ENCODE peak calls at places on chromosome 6, in nine cellular contexts. One of them, this sample, is unnamed.

GRCh38 chr6:2744206-2744771 is 6.4 kb downstream of the MYLK4 start:
- DNase-seq in OCI-LY7: no peak
- DNase-seq in tibial nerve: no peak
- DNase-seq in suprapubic skin: no peak
- DNase-seq in uterus: no peak
- DNase-seq in dorsolateral prefrontal cortex: peak
- DNase-seq in GM12864: no peak
- DNase-seq in HFF-Myc: no peak
- DNase-seq in pancreas: peak
- DNase-seq in this sample: peak

GRCh38 chr6:113190170-113190569 is 667.0 kb upstream of the MARCKS start:
- DNase-seq in OCI-LY7: no peak
- DNase-seq in tibial nerve: no peak
- DNase-seq in suprapubic skin: no peak
- DNase-seq in uterus: no peak
- DNase-seq in dorsolateral prefrontal cortex: no peak
- DNase-seq in GM12864: no peak
- DNase-seq in HFF-Myc: no peak
- DNase-seq in pancreas: no peak
- DNase-seq in this sample: no peak

GRCh38 chr6:38755207-38755606 is 40.1 kb downstream of the DNAH8 start:
- DNase-seq in OCI-LY7: no peak
- DNase-seq in tibial nerve: no peak
- DNase-seq in suprapubic skin: no peak
- DNase-seq in uterus: no peak
- DNase-seq in dorsolateral prefrontal cortex: no peak
- DNase-seq in GM12864: no peak
- DNase-seq in HFF-Myc: no peak
- DNase-seq in pancreas: no peak
- DNase-seq in this sample: no peak

GRCh38 chr6:392441-393390 is 1.2 kb downstream of the IRF4 start:
- DNase-seq in OCI-LY7: peak
- DNase-seq in tibial nerve: no peak
- DNase-seq in suprapubic skin: peak
- DNase-seq in uterus: no peak
- DNase-seq in dorsolateral prefrontal cortex: no peak
- DNase-seq in GM12864: no peak
- DNase-seq in HFF-Myc: no peak
- DNase-seq in pancreas: no peak
- DNase-seq in this sample: no peak

GRCh38 chr6:215335-216034 is 76.8 kb upstream of the DUSP22 start:
- DNase-seq in OCI-LY7: peak
- DNase-seq in tibial nerve: no peak
- DNase-seq in suprapubic skin: no peak
- DNase-seq in uterus: no peak
- DNase-seq in dorsolateral prefrontal cortex: no peak
- DNase-seq in GM12864: no peak
- DNase-seq in HFF-Myc: no peak
- DNase-seq in pancreas: no peak
- DNase-seq in this sample: no peak

GRCh38 chr6:46606318-46606717 is 46.3 kb downstream of the CYP39A1 start:
- DNase-seq in OCI-LY7: no peak
- DNase-seq in tibial nerve: no peak
- DNase-seq in suprapubic skin: no peak
- DNase-seq in uterus: no peak
- DNase-seq in dorsolateral prefrontal cortex: no peak
- DNase-seq in GM12864: no peak
- DNase-seq in HFF-Myc: no peak
- DNase-seq in pancreas: no peak
- DNase-seq in this sample: no peak

GRCh38 chr6:1388927-1389790 is at the start of gene FOXF2:
- DNase-seq in OCI-LY7: no peak
- DNase-seq in tibial nerve: no peak
- DNase-seq in suprapubic skin: no peak
- DNase-seq in uterus: no peak
- DNase-seq in dorsolateral prefrontal cortex: no peak
- DNase-seq in GM12864: no peak
- DNase-seq in HFF-Myc: no peak
- DNase-seq in pancreas: no peak
- DNase-seq in this sample: no peak

GRCh38 chr6:149473080-149474052 is 11.4 kb downstream of the ZC3H12D start:
- DNase-seq in OCI-LY7: peak
- DNase-seq in tibial nerve: no peak
- DNase-seq in suprapubic skin: no peak
- DNase-seq in uterus: no peak
- DNase-seq in dorsolateral prefrontal cortex: no peak
- DNase-seq in GM12864: no peak
- DNase-seq in HFF-Myc: no peak
- DNase-seq in pancreas: no peak
- DNase-seq in this sample: peak

DNA sequence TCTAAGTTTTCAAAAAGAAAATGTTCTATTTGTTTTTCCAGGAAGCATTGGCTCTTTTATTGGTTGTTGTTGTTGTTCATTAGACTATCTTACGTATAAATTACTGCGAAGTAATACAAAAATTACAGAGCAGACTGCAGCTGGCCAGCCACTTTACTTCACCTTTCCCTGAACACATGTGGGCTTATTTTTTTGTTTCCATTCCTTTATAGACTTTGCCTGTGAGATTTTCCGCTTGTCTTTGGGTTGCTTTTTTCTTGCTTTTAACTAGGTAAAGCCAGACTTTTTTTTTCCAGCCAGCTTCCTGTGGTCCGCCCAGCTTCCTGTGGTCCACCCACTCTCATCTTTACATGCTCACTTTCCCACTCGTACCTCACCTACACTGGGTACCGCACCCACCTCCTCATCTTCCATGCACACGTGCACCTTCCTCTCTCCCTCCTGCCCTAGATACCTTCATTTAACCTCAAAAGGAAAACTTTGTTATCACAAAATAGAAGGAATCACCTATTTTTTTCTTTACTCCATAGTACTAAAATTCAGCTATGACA is 79.0 kb downstream of the IPCEF1 start:
- DNase-seq in OCI-LY7: no peak
- DNase-seq in tibial nerve: no peak
- DNase-seq in suprapubic skin: no peak
- DNase-seq in uterus: no peak
- DNase-seq in dorsolateral prefrontal cortex: no peak
- DNase-seq in GM12864: no peak
- DNase-seq in HFF-Myc: no peak
- DNase-seq in pancreas: no peak
- DNase-seq in this sample: no peak
- TF ChIP-seq CTCF in OCI-LY7: peak
- TF ChIP-seq CTCF in tibial nerve: no peak
- TF ChIP-seq CTCF in suprapubic skin: no peak
- TF ChIP-seq CTCF in uterus: no peak
- TF ChIP-seq CTCF in dorsolateral prefrontal cortex: no peak
- TF ChIP-seq CTCF in GM12864: no peak
- TF ChIP-seq CTCF in HFF-Myc: no peak
- TF ChIP-seq CTCF in pancreas: no peak
- TF ChIP-seq CTCF in this sample: no peak

DNA sequence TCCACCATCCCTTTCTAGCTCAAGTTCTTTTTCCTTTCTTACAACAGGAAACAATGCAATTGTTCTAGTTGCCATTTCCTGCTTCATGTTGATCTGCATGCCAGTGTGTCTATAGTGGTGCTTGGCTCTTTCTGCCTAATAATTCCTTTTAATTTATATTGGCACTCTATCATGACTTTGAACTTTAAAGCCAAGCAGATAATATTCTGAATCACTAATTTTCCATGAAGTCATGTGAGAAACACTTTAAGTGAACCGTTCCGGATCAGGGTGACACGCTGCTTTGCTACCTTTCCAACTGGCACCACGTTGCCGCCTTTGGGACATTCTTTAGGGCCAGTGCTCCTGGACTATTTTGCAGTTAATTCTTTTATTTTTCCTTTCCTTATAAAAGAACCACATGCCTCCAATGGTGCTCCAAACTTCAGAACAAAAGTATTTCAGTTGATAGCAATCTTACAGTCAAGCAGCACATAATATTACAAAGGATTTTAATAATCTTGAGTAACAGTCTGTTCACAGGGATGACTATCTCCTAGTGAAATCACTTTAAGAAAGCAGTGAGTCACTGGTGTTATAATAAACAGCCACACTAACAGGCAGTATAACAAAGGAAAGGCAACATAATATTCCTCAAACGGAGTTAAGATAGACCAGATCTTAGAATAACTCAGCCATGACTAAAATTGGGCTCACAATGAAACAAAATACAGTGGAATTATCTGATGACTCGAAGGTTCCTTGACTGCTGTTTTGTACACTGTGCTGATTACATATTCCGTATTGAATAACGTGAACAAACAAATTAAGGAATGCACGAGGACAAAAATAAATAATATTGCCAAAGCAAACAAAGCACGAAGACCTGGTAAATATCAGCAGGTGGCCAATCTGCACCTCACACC is 19.0 kb upstream of the BLOC1S5 start:
- DNase-seq in OCI-LY7: no peak
- DNase-seq in tibial nerve: no peak
- DNase-seq in suprapubic skin: no peak
- DNase-seq in uterus: no peak
- DNase-seq in dorsolateral prefrontal cortex: no peak
- DNase-seq in GM12864: no peak
- DNase-seq in HFF-Myc: no peak
- DNase-seq in pancreas: no peak
- DNase-seq in this sample: peak
- H3K4me3 ChIP-seq in OCI-LY7: no peak
- H3K4me3 ChIP-seq in tibial nerve: no peak
- H3K4me3 ChIP-seq in suprapubic skin: no peak
- H3K4me3 ChIP-seq in uterus: no peak
- H3K4me3 ChIP-seq in dorsolateral prefrontal cortex: no peak
- H3K4me3 ChIP-seq in GM12864: no peak
- H3K4me3 ChIP-seq in HFF-Myc: no peak
- H3K4me3 ChIP-seq in pancreas: no peak
- H3K4me3 ChIP-seq in this sample: no peak

GRCh38 chr6:150634641-150635292 is 35.1 kb downstream of the PLEKHG1 start:
- DNase-seq in OCI-LY7: no peak
- DNase-seq in tibial nerve: no peak
- DNase-seq in suprapubic skin: no peak
- DNase-seq in uterus: no peak
- DNase-seq in dorsolateral prefrontal cortex: no peak
- DNase-seq in GM12864: no peak
- DNase-seq in HFF-Myc: peak
- DNase-seq in pancreas: no peak
- DNase-seq in this sample: peak

GRCh38 chr6:150632785-150633465 is 33.2 kb downstream of the PLEKHG1 start:
- DNase-seq in OCI-LY7: peak
- DNase-seq in tibial nerve: no peak
- DNase-seq in suprapubic skin: no peak
- DNase-seq in uterus: no peak
- DNase-seq in dorsolateral prefrontal cortex: no peak
- DNase-seq in GM12864: no peak
- DNase-seq in HFF-Myc: no peak
- DNase-seq in pancreas: no peak
- DNase-seq in this sample: peak

GRCh38 chr6:150631283-150631981 is 31.7 kb downstream of the PLEKHG1 start:
- DNase-seq in OCI-LY7: no peak
- DNase-seq in tibial nerve: no peak
- DNase-seq in suprapubic skin: no peak
- DNase-seq in uterus: no peak
- DNase-seq in dorsolateral prefrontal cortex: no peak
- DNase-seq in GM12864: no peak
- DNase-seq in HFF-Myc: no peak
- DNase-seq in pancreas: no peak
- DNase-seq in this sample: no peak

GRCh38 chr6:150633466-150633795 is 33.7 kb downstream of the PLEKHG1 start:
- DNase-seq in OCI-LY7: no peak
- DNase-seq in tibial nerve: no peak
- DNase-seq in suprapubic skin: no peak
- DNase-seq in uterus: no peak
- DNase-seq in dorsolateral prefrontal cortex: no peak
- DNase-seq in GM12864: no peak
- DNase-seq in HFF-Myc: no peak
- DNase-seq in pancreas: no peak
- DNase-seq in this sample: no peak

DNA sequence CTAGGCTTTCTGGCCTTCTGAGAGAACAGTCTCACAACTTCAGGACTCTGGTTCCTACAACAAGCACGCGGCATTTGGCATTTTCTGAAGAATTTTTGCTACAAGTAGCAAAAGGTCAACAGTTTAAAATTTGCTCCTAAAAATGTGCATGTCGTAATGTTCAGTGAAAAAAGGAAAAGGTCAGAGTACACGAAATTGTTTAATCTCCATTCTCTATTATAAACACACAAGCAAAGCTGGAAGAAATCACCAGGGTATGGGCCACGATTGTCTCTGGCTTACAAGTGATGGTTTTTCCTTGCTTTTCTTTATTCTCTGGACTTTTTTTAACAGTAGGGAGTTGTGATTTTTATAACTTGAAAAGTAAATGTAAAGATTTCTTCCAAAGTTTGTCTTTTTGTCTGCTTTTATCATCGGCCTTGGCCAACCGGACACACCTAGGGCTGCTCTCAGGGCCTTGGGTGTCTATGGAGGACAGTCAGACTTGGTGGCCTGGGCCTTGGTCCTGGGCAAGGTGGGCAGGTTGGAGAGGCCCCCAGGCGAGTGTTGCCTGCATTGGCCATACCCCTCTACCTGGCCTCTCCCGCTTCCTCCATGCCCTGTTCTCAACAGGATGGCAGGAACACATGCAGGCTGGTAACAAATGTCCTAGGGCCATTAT is 32.4 kb downstream of the PLEKHG1 start:
- DNase-seq in OCI-LY7: no peak
- DNase-seq in tibial nerve: no peak
- DNase-seq in suprapubic skin: no peak
- DNase-seq in uterus: no peak
- DNase-seq in dorsolateral prefrontal cortex: no peak
- DNase-seq in GM12864: no peak
- DNase-seq in HFF-Myc: no peak
- DNase-seq in pancreas: no peak
- DNase-seq in this sample: peak
- TF ChIP-seq CTCF in OCI-LY7: no peak
- TF ChIP-seq CTCF in tibial nerve: no peak
- TF ChIP-seq CTCF in suprapubic skin: no peak
- TF ChIP-seq CTCF in uterus: no peak
- TF ChIP-seq CTCF in dorsolateral prefrontal cortex: no peak
- TF ChIP-seq CTCF in GM12864: no peak
- TF ChIP-seq CTCF in HFF-Myc: no peak
- TF ChIP-seq CTCF in pancreas: no peak
- TF ChIP-seq CTCF in this sample: no peak

GRCh38 chr6:129500958-129501381 is 209.0 kb downstream of the ARHGAP18 start:
- DNase-seq in OCI-LY7: peak
- DNase-seq in tibial nerve: no peak
- DNase-seq in suprapubic skin: no peak
- DNase-seq in uterus: no peak
- DNase-seq in dorsolateral prefrontal cortex: no peak
- DNase-seq in GM12864: no peak
- DNase-seq in HFF-Myc: no peak
- DNase-seq in pancreas: no peak
- DNase-seq in this sample: peak

GRCh38 chr6:129498950-129499870 is 210.8 kb downstream of the ARHGAP18 start:
- DNase-seq in OCI-LY7: peak
- DNase-seq in tibial nerve: no peak
- DNase-seq in suprapubic skin: no peak
- DNase-seq in uterus: no peak
- DNase-seq in dorsolateral prefrontal cortex: no peak
- DNase-seq in GM12864: no peak
- DNase-seq in HFF-Myc: peak
- DNase-seq in pancreas: no peak
- DNase-seq in this sample: peak

GRCh38 chr6:129498556-129498940 is 211.4 kb downstream of the ARHGAP18 start:
- DNase-seq in OCI-LY7: no peak
- DNase-seq in tibial nerve: no peak
- DNase-seq in suprapubic skin: no peak
- DNase-seq in uterus: no peak
- DNase-seq in dorsolateral prefrontal cortex: no peak
- DNase-seq in GM12864: no peak
- DNase-seq in HFF-Myc: no peak
- DNase-seq in pancreas: no peak
- DNase-seq in this sample: peak

GRCh38 chr6:129499871-129500219 is 210.1 kb downstream of the ARHGAP18 start:
- DNase-seq in OCI-LY7: no peak
- DNase-seq in tibial nerve: no peak
- DNase-seq in suprapubic skin: no peak
- DNase-seq in uterus: no peak
- DNase-seq in dorsolateral prefrontal cortex: no peak
- DNase-seq in GM12864: no peak
- DNase-seq in HFF-Myc: no peak
- DNase-seq in pancreas: no peak
- DNase-seq in this sample: peak

DNA sequence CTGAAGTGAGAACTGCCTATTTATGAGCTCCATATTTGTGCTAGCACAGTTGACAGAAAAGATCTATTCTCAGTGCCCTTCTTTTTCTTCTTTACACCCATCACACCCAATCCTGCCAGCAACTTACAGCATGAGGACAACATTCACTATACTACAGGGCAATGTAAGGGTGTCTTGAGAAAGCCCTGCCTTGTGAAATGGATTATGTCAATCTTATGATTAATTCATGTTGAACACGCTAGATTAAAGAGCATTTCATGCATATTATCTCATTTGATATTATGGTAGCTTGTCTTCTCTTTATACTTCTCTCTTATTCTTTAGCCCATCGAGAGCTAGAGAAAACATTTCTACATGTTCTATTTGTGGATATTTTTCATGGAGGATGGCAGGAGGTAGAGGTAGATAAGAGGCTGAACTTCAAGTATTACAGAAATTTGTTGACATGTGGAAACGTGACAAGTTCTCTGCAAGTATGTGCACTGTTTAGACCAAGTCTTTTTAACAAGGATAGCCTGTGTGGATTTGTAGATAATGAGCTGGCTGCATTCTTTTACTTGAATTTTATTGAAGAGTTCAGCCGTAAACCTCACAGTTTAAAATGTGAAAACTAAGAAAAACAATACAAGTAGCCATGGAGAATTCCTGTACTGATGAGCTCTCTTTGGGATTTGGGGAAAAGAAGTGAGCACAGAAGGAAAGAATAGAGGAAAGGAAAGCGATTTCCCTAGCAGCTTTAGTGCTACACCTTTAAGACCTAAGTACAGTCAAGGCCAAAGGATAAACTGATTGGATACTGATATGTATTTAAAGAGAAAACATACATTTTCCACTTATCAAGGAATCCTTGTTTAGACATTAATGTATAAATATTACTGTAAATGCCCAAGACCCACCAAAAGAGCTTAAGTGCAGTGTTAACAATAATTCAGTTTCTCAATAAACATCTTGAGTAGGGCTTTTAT is 212.1 kb downstream of the ARHGAP18 start:
- DNase-seq in OCI-LY7: no peak
- DNase-seq in tibial nerve: no peak
- DNase-seq in suprapubic skin: no peak
- DNase-seq in uterus: no peak
- DNase-seq in dorsolateral prefrontal cortex: no peak
- DNase-seq in GM12864: no peak
- DNase-seq in HFF-Myc: peak
- DNase-seq in pancreas: no peak
- DNase-seq in this sample: peak
- H3K4me3 ChIP-seq in OCI-LY7: no peak
- H3K4me3 ChIP-seq in tibial nerve: no peak
- H3K4me3 ChIP-seq in suprapubic skin: no peak
- H3K4me3 ChIP-seq in uterus: no peak
- H3K4me3 ChIP-seq in dorsolateral prefrontal cortex: no peak
- H3K4me3 ChIP-seq in GM12864: no peak
- H3K4me3 ChIP-seq in HFF-Myc: no peak
- H3K4me3 ChIP-seq in pancreas: no peak
- H3K4me3 ChIP-seq in this sample: no peak

This sample was measured in fibroblast of villous mesenchyme.